ENCODE peak calls at places on chromosomes 4 and X, in four cellular contexts. B is SK-N-SH, W is HepG2, X is HCT116. L is an unnamed sample.

GRCh38 chr4:137768881-137769280 is 236.6 kb upstream of the PCDH18 start:
- DNase-seq in B (no peak), W (no peak), X (no peak), L (no peak)

GRCh38 chr4:164337219-164337944 is 416.5 kb upstream of the SMIM31 start:
- DNase-seq in W (no peak), X (no peak), B (no peak), L (peak; percentile 11)

GRCh38 chr4:144449623-144450022 is 196.3 kb upstream of the HHIP start:
- DNase-seq in W (no peak), X (no peak), B (no peak), L (no peak)

GRCh38 chr4:164108971-164109370 is 614.5 kb downstream of the TMA16 start:
- DNase-seq in W (no peak), X (no peak), B (no peak), L (no peak)

GRCh38 chr4:147370881-147371280 is 110.0 kb upstream of the EDNRA start:
- DNase-seq in X (no peak), W (no peak), B (no peak), L (no peak)

GRCh38 chr4:83852085-83852451 is 316.2 kb downstream of the GPAT3 start:
- DNase-seq in X (peak; percentile 41), B (no peak), W (peak; percentile 25), L (no peak)

GRCh38 chr4:169283114-169283509 is 12.4 kb upstream of the SH3RF1 start:
- DNase-seq in B (no peak), W (no peak), X (no peak), L (no peak)

GRCh38 chr4:88008133-88008621 is 742 bp downstream of the PKD2 start:
- DNase-seq in W (peak; percentile 26), B (peak; percentile 81), X (no peak), L (peak; percentile 22)

GRCh38 chrX:130097507-130098201 is 12.6 kb downstream of the ELF4 start:
- DNase-seq in B (peak; percentile 88), X (no peak), W (peak; percentile 50), L (no peak)

GRCh38 chrX:125894947-125895346 is 271.1 kb downstream of the DCAF12L2 start:
- DNase-seq in B (no peak), W (no peak), X (no peak), L (no peak)

GRCh38 chr4:17613761-17614415 is 553 bp upstream of the MED28 start:
- DNase-seq in W (peak; percentile 50), X (no peak), B (no peak), L (no peak)

GRCh38 chr4:112213091-112213490 is 18.5 kb upstream of the AP1AR start:
- DNase-seq in B (no peak), W (peak; percentile 30), X (no peak), L (no peak)

GRCh38 chrX:107775000-107775733 is 420 bp downstream of the TSC22D3 start:
- DNase-seq in X (no peak), B (no peak), W (no peak), L (no peak)

GRCh38 chrX:65932173-65933084 is 107.5 kb downstream of the VSIG4 start:
- DNase-seq in B (peak; percentile 9), X (peak; percentile 92), W (peak; percentile 1), L (peak; percentile 0)

GRCh38 chr4:109435635-109436034 is 2.0 kb downstream of the SEC24B start:
- DNase-seq in W (peak; percentile 67), X (no peak), B (no peak), L (no peak)

GRCh38 chr4:137994858-137995257 is 247.3 kb downstream of the SLC7A11 start:
- DNase-seq in B (no peak), X (no peak), W (no peak), L (no peak)

GRCh38 chr4:73603854-73604584 is 16.2 kb downstream of the RASSF6 start:
- DNase-seq in X (no peak), B (no peak), W (no peak), L (peak; percentile 5)

DNA sequence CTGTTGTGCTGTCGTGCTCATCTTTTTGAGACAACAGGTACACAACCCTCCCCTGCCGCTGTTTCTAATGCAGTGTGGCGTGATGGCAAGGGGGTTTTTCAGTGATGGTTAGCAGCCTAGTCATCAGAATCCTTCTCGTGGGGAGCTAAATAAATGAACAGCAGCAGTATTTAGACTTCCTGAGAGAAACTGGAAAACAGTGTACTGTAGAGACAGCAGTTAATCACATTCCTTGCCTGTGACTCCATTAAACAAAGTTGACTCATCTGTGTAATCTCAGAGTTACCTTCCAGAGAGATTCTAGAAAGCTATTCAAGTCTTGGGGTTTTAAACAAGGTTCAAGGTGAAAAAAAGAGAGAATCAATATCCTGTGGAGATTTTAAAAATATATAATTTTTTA is 1753.2 kb upstream of the PCDH7 start:
- DNase-seq in X (no peak), W (no peak), B (no peak), L (no peak)
- TF ChIP-seq JUND in X (no peak), W (no peak), B (no peak), L (no peak)

DNA sequence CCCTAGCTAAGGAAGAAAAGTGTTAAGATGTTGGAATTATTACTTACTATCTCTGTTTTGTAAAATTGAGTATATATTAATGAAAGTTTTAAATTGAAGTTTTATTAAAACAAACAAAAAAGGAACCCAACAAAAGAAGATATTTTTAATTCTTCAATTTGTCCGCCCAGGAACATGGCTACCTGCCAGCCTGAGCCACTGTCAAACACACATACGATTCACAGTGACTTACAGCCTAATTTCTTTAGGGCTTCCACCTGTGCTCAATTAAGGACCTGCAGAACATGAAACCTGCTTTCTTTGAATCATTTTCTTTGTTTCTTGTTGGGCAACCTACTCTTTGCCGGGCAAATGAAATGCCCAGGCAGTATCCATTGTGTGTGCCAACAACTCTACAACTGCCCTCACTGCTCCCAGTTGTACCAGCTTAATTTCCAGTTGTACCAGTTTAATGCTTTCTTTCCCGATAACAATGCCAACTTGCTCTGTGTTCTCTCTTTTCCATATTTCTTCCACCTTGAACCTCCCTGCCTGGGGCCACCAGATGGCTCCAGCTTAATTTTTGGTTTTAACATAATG is 181.7 kb downstream of the GBA3 start:
- DNase-seq in X (no peak), B (no peak), W (no peak), L (no peak)
- TF ChIP-seq JUND in X (no peak), B (no peak), W (no peak), L (no peak)

DNA sequence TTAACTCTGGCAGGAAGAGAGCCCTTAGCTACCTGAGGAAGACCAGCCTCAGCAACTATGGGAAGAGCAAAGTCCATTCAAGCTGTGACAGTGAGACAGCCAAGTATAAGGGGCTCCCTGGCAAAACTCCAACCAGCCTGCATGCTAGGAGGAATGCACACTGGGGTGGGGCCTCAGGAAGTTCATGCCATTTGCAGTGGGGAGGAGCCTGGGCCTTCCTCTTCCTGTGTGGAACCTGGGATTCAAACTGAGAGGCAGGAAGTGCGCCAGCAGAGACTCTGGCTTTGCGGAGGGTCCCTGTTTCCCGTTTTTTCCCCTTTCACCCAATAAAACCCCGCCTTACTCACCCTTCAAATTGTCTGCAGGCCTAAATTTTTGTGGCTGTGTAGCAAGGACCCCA is 33.0 kb downstream of the TFDP3 start:
- DNase-seq in B (no peak), W (no peak), X (no peak), L (no peak)
- TF ChIP-seq JUND in B (no peak), W (no peak), X (no peak), L (no peak)

GRCh38 chrX:57289089-57289488 is 2.6 kb downstream of the FAAH2 start:
- DNase-seq in W (no peak), B (no peak), X (no peak), L (no peak)
- TF ChIP-seq JUND in W (no peak), B (no peak), X (no peak), L (no peak)

GRCh38 chr4:79211490-79211889 is 114.4 kb downstream of the NAA11 start:
- DNase-seq in B (no peak), W (no peak), X (no peak), L (no peak)

GRCh38 chr4:79209822-79210635 is 115.8 kb downstream of the NAA11 start:
- DNase-seq in X (no peak), B (no peak), W (peak; percentile 65), L (no peak)

GRCh38 chr4:79210636-79211049 is 115.2 kb downstream of the NAA11 start:
- DNase-seq in B (no peak), W (no peak), X (no peak), L (no peak)

GRCh38 chr4:79206660-79207059 is 119.2 kb downstream of the NAA11 start:
- DNase-seq in B (no peak), W (no peak), X (no peak), L (no peak)

DNA sequence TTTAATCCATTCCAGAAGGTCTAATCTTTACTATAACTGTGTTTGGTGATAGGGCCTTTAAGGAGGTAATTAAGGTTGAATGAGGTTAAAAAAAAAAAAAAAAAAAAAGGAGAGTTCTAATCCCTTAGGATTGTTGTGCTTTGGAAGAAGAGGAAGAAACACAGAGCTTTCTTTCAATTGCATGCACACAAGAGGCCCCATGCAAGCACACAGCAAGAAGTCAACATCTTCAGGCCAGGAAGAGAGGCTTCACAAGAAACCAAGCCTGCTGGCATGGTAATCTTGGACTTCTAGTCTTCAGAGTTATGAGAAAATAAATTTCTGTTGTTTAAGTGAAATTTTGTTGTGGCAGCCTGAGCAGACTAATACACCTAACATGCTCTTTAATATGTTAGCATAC is 118.6 kb downstream of the NAA11 start:
- DNase-seq in B (no peak), W (no peak), X (no peak), L (no peak)
- TF ChIP-seq JUND in B (no peak), W (no peak), X (no peak), L (no peak)

DNA sequence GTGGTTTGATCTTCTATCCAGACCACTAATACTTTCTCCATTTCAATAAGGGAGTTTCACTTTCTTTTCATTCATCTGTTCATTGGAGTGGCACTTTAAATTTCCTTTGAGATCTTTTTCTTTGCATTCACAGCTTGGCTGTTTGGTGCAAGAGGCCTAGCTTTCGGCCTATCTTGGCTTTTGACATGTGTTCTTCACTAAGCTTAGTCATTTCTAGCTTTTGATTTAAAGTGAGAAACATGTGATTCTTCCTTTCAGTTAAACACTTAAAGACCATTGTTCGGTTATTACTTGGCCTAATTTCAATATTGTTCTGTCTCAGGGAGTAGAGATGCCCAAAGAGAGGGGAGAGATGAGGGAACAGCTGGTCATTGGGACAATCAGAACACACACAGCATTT is 24.3 kb downstream of the CXCL13 start:
- DNase-seq in X (no peak), W (no peak), B (no peak), L (no peak)
- TF ChIP-seq JUND in X (no peak), W (no peak), B (no peak), L (no peak)